ENCODE peak calls at places on chromosomes 4 and X, in five cellular contexts. J, P, S, G and I are unnamed samples.

GRCh38 chr4:130545596-130545995 is 1449.6 kb downstream of the C4orf33 start:
- DNase-seq in J (no peak), P (no peak), S (no peak), G (no peak), I (no peak)

GRCh38 chrX:9312922-9313867 is 151.7 kb upstream of the TBL1X start:
- DNase-seq in J (no peak), P (peak), S (peak), G (no peak), I (peak)

GRCh38 chr4:16205298-16206164 is 20.7 kb downstream of the TAPT1 start:
- DNase-seq in J (peak), P (no peak), S (no peak), G (no peak), I (no peak)

GRCh38 chr4:141028024-141028529 is 105.2 kb downstream of the RNF150 start:
- DNase-seq in J (peak), P (peak), S (no peak), G (no peak), I (no peak)

GRCh38 chrX:23844502-23845138 is 61.6 kb downstream of the SAT1 start:
- DNase-seq in J (peak), P (no peak), S (no peak), G (no peak), I (no peak)

GRCh38 chrX:110146521-110146920 is 143.6 kb downstream of the TMEM164 start:
- DNase-seq in J (peak), P (peak), S (peak), G (no peak), I (peak)

GRCh38 chrX:74902806-74903205 is 22.4 kb downstream of the NEXMIF start:
- DNase-seq in J (no peak), P (no peak), S (no peak), G (no peak), I (no peak)

GRCh38 chr4:188942606-188943005 is 803.4 kb downstream of the TRIML1 start:
- DNase-seq in J (no peak), P (no peak), S (no peak), G (no peak), I (no peak)

GRCh38 chr4:71768123-71768522 is 15.8 kb downstream of the GC start:
- DNase-seq in J (no peak), P (no peak), S (no peak), G (no peak), I (no peak)

GRCh38 chr4:107379054-107379869 is 340.8 kb downstream of the PAPSS1 start:
- DNase-seq in J (peak), P (peak), S (no peak), G (no peak), I (no peak)

GRCh38 chr4:107376293-107376692 is 340.2 kb upstream of the DKK2 start:
- DNase-seq in J (no peak), P (no peak), S (no peak), G (no peak), I (no peak)

GRCh38 chr4:107380190-107380589 is 339.8 kb downstream of the PAPSS1 start:
- DNase-seq in J (peak), P (no peak), S (no peak), G (no peak), I (no peak)

DNA sequence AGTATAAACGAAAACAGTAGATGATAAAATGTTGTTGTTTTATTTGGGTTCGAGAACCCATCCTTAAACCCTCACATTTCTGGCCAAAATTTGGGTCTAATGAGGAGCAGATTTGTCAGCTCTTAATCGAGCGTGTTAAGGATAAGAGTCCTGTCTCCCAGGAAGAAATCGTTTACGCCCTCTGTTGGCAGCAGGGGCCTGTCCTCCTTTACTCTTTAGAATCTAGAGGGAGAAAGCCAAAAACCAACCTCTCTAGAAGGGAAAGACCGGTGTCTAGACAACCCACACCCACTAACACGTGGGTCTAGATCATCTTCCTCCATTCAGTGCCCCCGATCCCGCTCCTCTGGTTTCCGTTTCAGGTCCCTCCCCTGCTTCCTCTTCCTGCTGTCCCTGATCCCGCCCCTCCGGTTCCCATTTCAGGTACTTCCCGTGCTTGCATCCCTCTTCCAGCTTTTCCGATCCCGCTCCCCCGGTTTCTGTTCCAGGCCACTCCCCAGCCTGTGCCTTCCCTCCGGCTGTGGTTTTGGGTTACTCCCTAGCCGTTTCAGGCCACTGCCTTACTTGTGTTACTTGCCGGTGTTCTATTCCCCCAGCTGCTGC is 339.1 kb downstream of the PAPSS1 start:
- DNase-seq in J (peak), P (no peak), S (peak), G (no peak), I (no peak)
- TF ChIP-seq CTCF in J (peak), P (no peak), S (no peak), G (peak), I (no peak)

GRCh38 chr4:40956726-40957255 is 207.0 kb downstream of the NSUN7 start:
- DNase-seq in J (peak), P (no peak), S (no peak), G (no peak), I (no peak)
- TF ChIP-seq CTCF in J (no peak), P (no peak), S (no peak), G (no peak), I (no peak)

GRCh38 chr4:64776820-64777219 is 367.6 kb upstream of the TECRL start:
- DNase-seq in J (no peak), P (no peak), S (no peak), G (no peak), I (no peak)

GRCh38 chr4:64780664-64781063 is 371.4 kb upstream of the TECRL start:
- DNase-seq in J (no peak), P (no peak), S (no peak), G (no peak), I (no peak)

GRCh38 chr4:64784125-64784524 is 374.9 kb upstream of the TECRL start:
- DNase-seq in J (no peak), P (no peak), S (no peak), G (peak), I (no peak)

GRCh38 chr4:64777286-64777685 is 368.0 kb upstream of the TECRL start:
- DNase-seq in J (no peak), P (no peak), S (no peak), G (no peak), I (no peak)

GRCh38 chr4:64781737-64782326 is 372.6 kb upstream of the TECRL start:
- DNase-seq in J (peak), P (peak), S (no peak), G (no peak), I (no peak)
- TF ChIP-seq CTCF in J (peak), P (peak), S (peak), G (peak), I (peak)

DNA sequence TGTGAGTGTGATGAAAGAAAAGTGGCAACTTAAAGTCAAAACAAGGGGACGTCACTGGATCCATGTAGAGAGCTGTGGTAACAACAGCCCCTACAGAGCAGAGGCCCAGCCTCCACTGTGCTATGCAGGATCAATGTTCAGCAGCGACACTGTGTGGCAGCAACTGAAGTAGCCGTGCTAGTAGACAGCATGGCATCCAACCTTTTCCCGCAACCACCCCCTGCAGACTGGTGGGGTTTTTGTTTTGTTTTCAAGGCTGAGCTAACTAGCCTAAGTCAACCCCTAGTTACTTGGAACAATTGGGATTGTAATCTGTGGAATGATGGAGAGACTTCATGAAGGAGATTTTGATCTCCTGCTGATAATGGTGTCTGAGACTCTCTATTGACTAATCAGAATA is 44.4 kb upstream of the PPARGC1A start:
- DNase-seq in J (no peak), P (no peak), S (peak), G (no peak), I (no peak)
- TF ChIP-seq CTCF in J (no peak), P (no peak), S (no peak), G (no peak), I (no peak)